ENCODE peak calls at places on chromosomes 12 and 14, in ten cellular contexts. One of them, this sample, is unnamed.

GRCh38 chr14:99389171-99389826 is 91.4 kb downstream of the SETD3 start:
- DNase-seq in foreskin fibroblast: peak
- DNase-seq in dorsolateral prefrontal cortex: no peak
- DNase-seq in astrocyte of the spinal cord: peak
- DNase-seq in cardiac fibroblast: peak
- DNase-seq in cardiac muscle cell: peak
- DNase-seq in GM23338: peak
- DNase-seq in HL-60: no peak
- DNase-seq in SK-N-SH: peak
- DNase-seq in fibroblast of the aortic adventitia: peak
- DNase-seq in this sample: peak

GRCh38 chr12:105445261-105446015 is 114.9 kb downstream of the C12orf75 start:
- DNase-seq in foreskin fibroblast: peak
- DNase-seq in dorsolateral prefrontal cortex: no peak
- DNase-seq in astrocyte of the spinal cord: peak
- DNase-seq in cardiac fibroblast: peak
- DNase-seq in cardiac muscle cell: peak
- DNase-seq in GM23338: peak
- DNase-seq in HL-60: no peak
- DNase-seq in SK-N-SH: no peak
- DNase-seq in fibroblast of the aortic adventitia: peak
- DNase-seq in this sample: no peak

GRCh38 chr12:132163041-132163910 is 19.0 kb downstream of the NOC4L start:
- DNase-seq in foreskin fibroblast: no peak
- DNase-seq in dorsolateral prefrontal cortex: no peak
- DNase-seq in astrocyte of the spinal cord: no peak
- DNase-seq in cardiac fibroblast: no peak
- DNase-seq in cardiac muscle cell: no peak
- DNase-seq in GM23338: no peak
- DNase-seq in HL-60: no peak
- DNase-seq in SK-N-SH: no peak
- DNase-seq in fibroblast of the aortic adventitia: no peak
- DNase-seq in this sample: no peak

GRCh38 chr12:26621932-26622331 is 211.1 kb downstream of the ITPR2 start:
- DNase-seq in foreskin fibroblast: no peak
- DNase-seq in dorsolateral prefrontal cortex: no peak
- DNase-seq in astrocyte of the spinal cord: no peak
- DNase-seq in cardiac fibroblast: no peak
- DNase-seq in cardiac muscle cell: no peak
- DNase-seq in GM23338: no peak
- DNase-seq in HL-60: no peak
- DNase-seq in SK-N-SH: no peak
- DNase-seq in fibroblast of the aortic adventitia: no peak
- DNase-seq in this sample: no peak

GRCh38 chr14:67636361-67636919 is 16.7 kb downstream of the ARG2 start:
- DNase-seq in foreskin fibroblast: no peak
- DNase-seq in dorsolateral prefrontal cortex: no peak
- DNase-seq in astrocyte of the spinal cord: peak
- DNase-seq in cardiac fibroblast: peak
- DNase-seq in cardiac muscle cell: no peak
- DNase-seq in GM23338: no peak
- DNase-seq in HL-60: no peak
- DNase-seq in SK-N-SH: no peak
- DNase-seq in fibroblast of the aortic adventitia: peak
- DNase-seq in this sample: peak

GRCh38 chr14:74979442-74980397 is 23.0 kb upstream of the EIF2B2 start:
- DNase-seq in foreskin fibroblast: peak
- DNase-seq in dorsolateral prefrontal cortex: no peak
- DNase-seq in astrocyte of the spinal cord: peak
- DNase-seq in cardiac fibroblast: peak
- DNase-seq in cardiac muscle cell: no peak
- DNase-seq in GM23338: peak
- DNase-seq in HL-60: no peak
- DNase-seq in SK-N-SH: peak
- DNase-seq in fibroblast of the aortic adventitia: peak
- DNase-seq in this sample: no peak

GRCh38 chr14:61963926-61964325 is 201.7 kb downstream of the SNAPC1 start:
- DNase-seq in foreskin fibroblast: no peak
- DNase-seq in dorsolateral prefrontal cortex: no peak
- DNase-seq in astrocyte of the spinal cord: no peak
- DNase-seq in cardiac fibroblast: no peak
- DNase-seq in cardiac muscle cell: no peak
- DNase-seq in GM23338: no peak
- DNase-seq in HL-60: no peak
- DNase-seq in SK-N-SH: no peak
- DNase-seq in fibroblast of the aortic adventitia: no peak
- DNase-seq in this sample: no peak

GRCh38 chr12:67519824-67520433 is 128.6 kb upstream of the DYRK2 start:
- DNase-seq in foreskin fibroblast: no peak
- DNase-seq in dorsolateral prefrontal cortex: no peak
- DNase-seq in astrocyte of the spinal cord: no peak
- DNase-seq in cardiac fibroblast: no peak
- DNase-seq in cardiac muscle cell: no peak
- DNase-seq in GM23338: peak
- DNase-seq in HL-60: no peak
- DNase-seq in SK-N-SH: no peak
- DNase-seq in fibroblast of the aortic adventitia: no peak
- DNase-seq in this sample: no peak

DNA sequence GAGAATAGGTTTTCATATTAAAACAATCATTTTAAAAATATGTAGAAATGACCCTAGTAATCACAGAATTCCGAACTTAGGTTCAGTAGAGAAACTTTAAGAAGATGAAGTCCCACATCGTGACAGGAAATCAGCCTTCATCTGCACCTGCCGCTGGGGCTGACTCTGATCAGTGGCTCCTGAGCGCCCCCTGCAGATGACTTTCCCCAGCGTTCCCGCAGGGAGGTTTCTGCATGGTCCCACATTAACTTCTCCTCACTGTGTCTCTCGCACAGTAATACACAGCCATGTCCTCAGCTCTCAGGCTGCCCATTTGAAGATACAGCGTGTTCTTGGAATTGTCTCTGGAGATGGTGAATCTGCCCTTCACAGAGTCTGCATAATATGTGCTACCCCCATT is 1131.1 kb downstream of the TMEM121 start:
- DNase-seq in foreskin fibroblast: no peak
- DNase-seq in dorsolateral prefrontal cortex: no peak
- DNase-seq in astrocyte of the spinal cord: no peak
- DNase-seq in cardiac fibroblast: no peak
- DNase-seq in cardiac muscle cell: no peak
- DNase-seq in GM23338: no peak
- DNase-seq in HL-60: no peak
- DNase-seq in SK-N-SH: peak
- DNase-seq in fibroblast of the aortic adventitia: no peak
- DNase-seq in this sample: peak
- TF ChIP-seq CTCF in foreskin fibroblast: no peak
- TF ChIP-seq CTCF in dorsolateral prefrontal cortex: peak
- TF ChIP-seq CTCF in astrocyte of the spinal cord: no peak
- TF ChIP-seq CTCF in cardiac fibroblast: no peak
- TF ChIP-seq CTCF in cardiac muscle cell: no peak
- TF ChIP-seq CTCF in GM23338: no peak
- TF ChIP-seq CTCF in HL-60: no peak
- TF ChIP-seq CTCF in SK-N-SH: peak
- TF ChIP-seq CTCF in fibroblast of the aortic adventitia: no peak
- TF ChIP-seq CTCF in this sample: peak

DNA sequence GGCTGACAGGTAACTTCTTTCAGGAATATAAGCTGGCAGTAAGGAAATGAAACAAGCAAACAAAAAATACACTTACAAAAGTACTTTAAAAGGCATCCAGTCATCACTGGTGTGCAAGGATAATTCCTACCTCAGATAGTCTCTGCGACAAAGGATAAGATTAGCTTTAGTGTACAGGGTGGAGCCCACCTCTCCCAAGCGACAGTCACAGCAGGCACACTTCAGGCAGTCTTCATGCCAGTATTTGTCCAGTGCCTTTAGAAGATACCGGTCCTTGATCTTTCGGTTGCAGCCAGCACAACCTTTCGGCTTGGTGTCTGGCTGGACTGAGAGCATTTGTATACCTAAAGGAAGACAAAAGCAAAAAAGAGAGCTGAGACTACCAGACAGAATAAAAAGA is 5.4 kb downstream of the LMO3 start:
- DNase-seq in foreskin fibroblast: no peak
- DNase-seq in dorsolateral prefrontal cortex: no peak
- DNase-seq in astrocyte of the spinal cord: no peak
- DNase-seq in cardiac fibroblast: no peak
- DNase-seq in cardiac muscle cell: no peak
- DNase-seq in GM23338: no peak
- DNase-seq in HL-60: no peak
- DNase-seq in SK-N-SH: no peak
- DNase-seq in fibroblast of the aortic adventitia: no peak
- DNase-seq in this sample: no peak
- H3K4me3 ChIP-seq in foreskin fibroblast: no peak
- H3K4me3 ChIP-seq in dorsolateral prefrontal cortex: peak
- H3K4me3 ChIP-seq in astrocyte of the spinal cord: no peak
- H3K4me3 ChIP-seq in cardiac fibroblast: no peak
- H3K4me3 ChIP-seq in cardiac muscle cell: no peak
- H3K4me3 ChIP-seq in GM23338: no peak
- H3K4me3 ChIP-seq in HL-60: no peak
- H3K4me3 ChIP-seq in SK-N-SH: no peak
- H3K4me3 ChIP-seq in fibroblast of the aortic adventitia: no peak
- H3K4me3 ChIP-seq in this sample: no peak

GRCh38 chr12:47021298-47021697 is 58.1 kb upstream of the PCED1B start:
- DNase-seq in foreskin fibroblast: peak
- DNase-seq in dorsolateral prefrontal cortex: no peak
- DNase-seq in astrocyte of the spinal cord: peak
- DNase-seq in cardiac fibroblast: peak
- DNase-seq in cardiac muscle cell: peak
- DNase-seq in GM23338: peak
- DNase-seq in HL-60: peak
- DNase-seq in SK-N-SH: peak
- DNase-seq in fibroblast of the aortic adventitia: peak
- DNase-seq in this sample: peak
- TF ChIP-seq CTCF in foreskin fibroblast: peak
- TF ChIP-seq CTCF in dorsolateral prefrontal cortex: peak
- TF ChIP-seq CTCF in astrocyte of the spinal cord: peak
- TF ChIP-seq CTCF in cardiac fibroblast: peak
- TF ChIP-seq CTCF in cardiac muscle cell: peak
- TF ChIP-seq CTCF in GM23338: peak
- TF ChIP-seq CTCF in HL-60: peak
- TF ChIP-seq CTCF in SK-N-SH: peak
- TF ChIP-seq CTCF in fibroblast of the aortic adventitia: peak
- TF ChIP-seq CTCF in this sample: peak

GRCh38 chr12:116189692-116190091 is 87.8 kb downstream of the MED13L start:
- DNase-seq in foreskin fibroblast: no peak
- DNase-seq in dorsolateral prefrontal cortex: no peak
- DNase-seq in astrocyte of the spinal cord: no peak
- DNase-seq in cardiac fibroblast: no peak
- DNase-seq in cardiac muscle cell: no peak
- DNase-seq in GM23338: no peak
- DNase-seq in HL-60: no peak
- DNase-seq in SK-N-SH: no peak
- DNase-seq in fibroblast of the aortic adventitia: no peak
- DNase-seq in this sample: no peak
- H3K4me3 ChIP-seq in foreskin fibroblast: no peak
- H3K4me3 ChIP-seq in dorsolateral prefrontal cortex: no peak
- H3K4me3 ChIP-seq in astrocyte of the spinal cord: no peak
- H3K4me3 ChIP-seq in cardiac fibroblast: no peak
- H3K4me3 ChIP-seq in cardiac muscle cell: no peak
- H3K4me3 ChIP-seq in GM23338: no peak
- H3K4me3 ChIP-seq in HL-60: no peak
- H3K4me3 ChIP-seq in SK-N-SH: no peak
- H3K4me3 ChIP-seq in fibroblast of the aortic adventitia: no peak
- H3K4me3 ChIP-seq in this sample: no peak

DNA sequence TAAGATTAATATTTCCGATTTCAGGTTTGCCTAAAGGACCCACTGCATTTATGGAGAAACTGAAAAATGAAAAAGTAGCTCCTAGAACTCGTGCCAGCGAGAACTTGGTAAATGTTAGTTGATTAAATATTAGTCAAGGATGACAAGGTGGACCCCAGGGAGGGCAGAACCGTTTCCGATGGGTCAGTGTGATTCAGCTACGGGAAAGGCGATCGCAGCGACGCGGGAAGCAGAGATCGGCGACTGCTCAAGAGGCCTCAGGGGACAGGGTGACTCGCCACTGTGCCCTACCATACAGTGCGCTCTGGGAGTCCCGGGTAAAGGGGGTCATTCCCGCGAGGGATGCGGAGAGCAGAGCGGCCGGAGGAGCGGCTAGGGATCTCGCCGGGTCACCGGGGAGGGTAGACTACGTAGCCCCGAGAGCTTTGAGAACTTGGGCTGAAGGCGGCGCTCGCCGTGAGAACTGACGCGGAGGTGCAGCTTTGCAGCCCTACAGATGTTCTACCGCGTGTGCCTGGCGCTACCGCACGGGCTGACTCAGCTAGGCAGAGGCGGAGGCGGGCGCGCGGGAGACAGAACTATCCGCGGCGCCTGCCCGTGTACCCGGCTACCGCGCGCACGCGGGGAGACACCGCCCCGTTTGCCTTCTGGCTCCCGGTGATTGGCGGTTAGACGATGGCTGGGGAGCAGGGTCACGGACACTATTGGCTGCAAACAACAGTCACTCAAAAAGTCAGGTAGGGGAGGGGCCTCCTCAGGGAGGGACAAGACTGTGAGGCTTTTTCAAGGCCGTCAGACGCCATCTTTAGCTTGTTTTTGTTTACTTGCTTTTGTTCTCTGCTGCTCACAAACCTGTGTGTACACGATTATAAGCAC is 3.2 kb downstream of the C14orf93 start:
- DNase-seq in foreskin fibroblast: peak
- DNase-seq in dorsolateral prefrontal cortex: peak
- DNase-seq in astrocyte of the spinal cord: peak
- DNase-seq in cardiac fibroblast: peak
- DNase-seq in cardiac muscle cell: peak
- DNase-seq in GM23338: peak
- DNase-seq in HL-60: peak
- DNase-seq in SK-N-SH: peak
- DNase-seq in fibroblast of the aortic adventitia: peak
- DNase-seq in this sample: peak
- TF ChIP-seq CTCF in foreskin fibroblast: no peak
- TF ChIP-seq CTCF in dorsolateral prefrontal cortex: peak
- TF ChIP-seq CTCF in astrocyte of the spinal cord: peak
- TF ChIP-seq CTCF in cardiac fibroblast: peak
- TF ChIP-seq CTCF in cardiac muscle cell: peak
- TF ChIP-seq CTCF in GM23338: no peak
- TF ChIP-seq CTCF in HL-60: peak
- TF ChIP-seq CTCF in SK-N-SH: peak
- TF ChIP-seq CTCF in fibroblast of the aortic adventitia: peak
- TF ChIP-seq CTCF in this sample: peak

DNA sequence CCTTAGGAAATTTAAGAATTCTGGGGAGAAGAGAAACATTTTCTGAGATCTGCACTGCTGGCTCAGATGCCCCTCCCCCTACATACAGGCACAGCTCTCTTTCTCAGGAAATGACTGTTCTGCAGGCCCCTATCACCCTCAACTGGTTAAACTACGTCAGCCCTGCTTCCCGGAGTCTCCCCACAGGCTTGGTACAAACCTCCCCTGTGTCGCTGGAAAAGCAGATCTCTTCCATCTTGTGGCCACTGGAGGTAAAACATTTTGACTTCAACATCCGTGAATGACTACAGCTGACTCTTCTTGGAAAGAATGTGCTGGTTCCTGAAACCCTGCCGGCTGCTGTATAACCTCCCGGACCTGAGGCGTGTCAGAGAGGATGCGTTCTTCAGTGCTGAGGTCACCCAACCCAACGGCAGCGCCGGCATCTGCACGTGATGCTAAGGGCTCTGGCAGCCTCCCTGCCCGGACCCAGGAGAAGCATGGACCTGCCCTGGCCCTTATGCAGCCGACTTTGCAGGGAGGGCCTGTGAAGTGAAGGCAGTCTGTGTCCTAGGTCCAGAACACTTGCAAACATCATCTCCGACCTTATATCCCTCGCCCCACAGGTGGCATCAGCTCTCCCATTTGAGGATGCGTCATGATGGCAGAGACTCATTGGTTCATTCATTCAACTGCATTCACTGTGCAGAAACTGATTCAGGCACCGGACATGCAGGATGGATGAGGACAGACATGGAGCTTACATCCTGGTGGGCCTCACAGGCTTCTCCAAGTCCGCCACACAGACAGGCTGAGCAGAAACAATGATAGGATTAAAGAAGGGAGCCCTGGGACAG is 129.2 kb downstream of the GCH1 start:
- DNase-seq in foreskin fibroblast: peak
- DNase-seq in dorsolateral prefrontal cortex: no peak
- DNase-seq in astrocyte of the spinal cord: peak
- DNase-seq in cardiac fibroblast: peak
- DNase-seq in cardiac muscle cell: peak
- DNase-seq in GM23338: peak
- DNase-seq in HL-60: peak
- DNase-seq in SK-N-SH: peak
- DNase-seq in fibroblast of the aortic adventitia: peak
- DNase-seq in this sample: peak
- H3K4me3 ChIP-seq in foreskin fibroblast: no peak
- H3K4me3 ChIP-seq in dorsolateral prefrontal cortex: no peak
- H3K4me3 ChIP-seq in astrocyte of the spinal cord: peak
- H3K4me3 ChIP-seq in cardiac fibroblast: peak
- H3K4me3 ChIP-seq in cardiac muscle cell: no peak
- H3K4me3 ChIP-seq in GM23338: no peak
- H3K4me3 ChIP-seq in HL-60: no peak
- H3K4me3 ChIP-seq in SK-N-SH: peak
- H3K4me3 ChIP-seq in fibroblast of the aortic adventitia: peak
- H3K4me3 ChIP-seq in this sample: no peak

This sample was measured in GM12865.